ENCODE peak calls at places on chromosomes 6 and 20, in four cellular contexts. One of them, this sample, is unnamed.

GRCh38 chr6:137867685-137868509 is 838 bp downstream of the TNFAIP3 start:
- DNase-seq in breast epithelium: no peak
- DNase-seq in CD8-positive, alpha-beta T cell: peak
- DNase-seq in stomach: peak
- DNase-seq in this sample: peak

GRCh38 chr6:166523782-166524569 is 62.5 kb downstream of the RAMACL start:
- DNase-seq in stomach: no peak
- DNase-seq in breast epithelium: no peak
- DNase-seq in CD8-positive, alpha-beta T cell: no peak
- DNase-seq in this sample: peak

GRCh38 chr6:2026133-2026532 is 219.3 kb downstream of the GMDS start:
- DNase-seq in stomach: no peak
- DNase-seq in breast epithelium: no peak
- DNase-seq in CD8-positive, alpha-beta T cell: no peak
- DNase-seq in this sample: no peak

GRCh38 chr20:51507357-51508036 is 35.0 kb downstream of the NFATC2 start:
- DNase-seq in stomach: no peak
- DNase-seq in breast epithelium: no peak
- DNase-seq in CD8-positive, alpha-beta T cell: no peak
- DNase-seq in this sample: no peak

GRCh38 chr6:123189805-123190204 is 193.8 kb downstream of the CLVS2 start:
- DNase-seq in breast epithelium: no peak
- DNase-seq in CD8-positive, alpha-beta T cell: no peak
- DNase-seq in stomach: no peak
- DNase-seq in this sample: no peak

GRCh38 chr6:135181333-135182119 is 418 bp downstream of the MYB start:
- DNase-seq in CD8-positive, alpha-beta T cell: peak
- DNase-seq in breast epithelium: no peak
- DNase-seq in stomach: no peak
- DNase-seq in this sample: no peak

GRCh38 chr6:139595183-139595582 is 220.7 kb upstream of the CITED2 start:
- DNase-seq in breast epithelium: peak
- DNase-seq in CD8-positive, alpha-beta T cell: no peak
- DNase-seq in stomach: no peak
- DNase-seq in this sample: no peak

GRCh38 chr6:144395014-144395413 is 109.9 kb downstream of the UTRN start:
- DNase-seq in breast epithelium: no peak
- DNase-seq in CD8-positive, alpha-beta T cell: no peak
- DNase-seq in stomach: no peak
- DNase-seq in this sample: no peak

GRCh38 chr6:118746100-118746874 is 94.9 kb upstream of the CEP85L start:
- DNase-seq in stomach: no peak
- DNase-seq in CD8-positive, alpha-beta T cell: no peak
- DNase-seq in breast epithelium: no peak
- DNase-seq in this sample: no peak

GRCh38 chr6:158648682-158649131 is 1.1 kb upstream of the SYTL3 start:
- DNase-seq in breast epithelium: no peak
- DNase-seq in CD8-positive, alpha-beta T cell: no peak
- DNase-seq in stomach: peak
- DNase-seq in this sample: no peak

GRCh38 chr20:16485406-16485805 is 87.8 kb downstream of the KIF16B start:
- DNase-seq in stomach: no peak
- DNase-seq in breast epithelium: no peak
- DNase-seq in CD8-positive, alpha-beta T cell: no peak
- DNase-seq in this sample: no peak

GRCh38 chr6:148414836-148415235 is 72.2 kb downstream of the SASH1 start:
- DNase-seq in CD8-positive, alpha-beta T cell: no peak
- DNase-seq in breast epithelium: no peak
- DNase-seq in stomach: no peak
- DNase-seq in this sample: no peak

GRCh38 chr6:138454976-138455706 is 44.2 kb downstream of the NHSL1 start:
- DNase-seq in stomach: peak
- DNase-seq in CD8-positive, alpha-beta T cell: peak
- DNase-seq in breast epithelium: peak
- DNase-seq in this sample: no peak

DNA sequence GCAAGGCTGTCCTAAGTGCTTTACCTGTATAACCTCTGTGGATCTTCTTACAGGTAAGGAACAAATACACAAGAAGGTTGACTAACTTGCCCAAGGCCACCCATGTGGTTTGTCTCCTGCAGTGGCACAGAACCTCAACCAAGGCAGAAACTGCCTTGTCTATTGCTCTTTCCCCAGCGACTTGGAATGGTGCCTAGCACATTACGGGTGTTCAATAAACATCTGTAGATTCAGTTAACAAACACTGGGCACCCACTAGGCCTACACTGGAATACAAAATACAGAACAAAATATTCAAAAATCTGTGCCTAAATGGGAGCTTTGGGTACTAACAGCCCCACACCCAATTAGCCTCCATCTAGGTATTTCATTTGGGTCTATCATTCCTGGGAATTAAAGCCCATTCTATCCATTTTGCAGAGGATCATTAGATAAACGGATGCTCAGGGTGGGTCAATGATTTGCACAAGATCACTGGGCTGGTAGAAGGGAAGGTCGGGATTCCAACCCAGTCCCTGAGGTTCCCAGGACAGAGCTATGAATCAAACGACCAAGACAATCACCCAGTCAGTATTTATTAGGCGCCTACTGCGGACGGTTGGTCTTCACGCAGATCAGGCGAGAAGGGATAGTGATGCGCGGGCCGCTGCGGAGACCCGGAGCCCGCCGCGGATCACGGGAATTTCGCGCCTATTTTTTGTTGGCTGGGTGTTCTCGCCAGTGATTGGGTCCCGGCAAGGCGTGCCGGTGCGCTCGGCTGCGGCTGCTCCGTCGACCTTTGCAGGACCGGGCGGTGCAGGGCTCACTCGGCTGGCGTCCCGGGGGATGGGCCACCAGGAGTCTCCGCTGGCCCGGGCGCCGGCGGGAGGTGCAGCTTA is at the start of gene STK35:
- DNase-seq in breast epithelium: peak
- DNase-seq in stomach: no peak
- DNase-seq in CD8-positive, alpha-beta T cell: no peak
- DNase-seq in this sample: peak
- TF ChIP-seq CTCF in breast epithelium: no peak
- TF ChIP-seq CTCF in stomach: no peak
- TF ChIP-seq CTCF in CD8-positive, alpha-beta T cell: no peak
- TF ChIP-seq CTCF in this sample: no peak

GRCh38 chr6:91485047-91485446 is 898.2 kb upstream of the MAP3K7 start:
- DNase-seq in CD8-positive, alpha-beta T cell: no peak
- DNase-seq in stomach: no peak
- DNase-seq in breast epithelium: no peak
- DNase-seq in this sample: no peak
- TF ChIP-seq CTCF in CD8-positive, alpha-beta T cell: no peak
- TF ChIP-seq CTCF in stomach: no peak
- TF ChIP-seq CTCF in breast epithelium: no peak
- TF ChIP-seq CTCF in this sample: no peak

DNA sequence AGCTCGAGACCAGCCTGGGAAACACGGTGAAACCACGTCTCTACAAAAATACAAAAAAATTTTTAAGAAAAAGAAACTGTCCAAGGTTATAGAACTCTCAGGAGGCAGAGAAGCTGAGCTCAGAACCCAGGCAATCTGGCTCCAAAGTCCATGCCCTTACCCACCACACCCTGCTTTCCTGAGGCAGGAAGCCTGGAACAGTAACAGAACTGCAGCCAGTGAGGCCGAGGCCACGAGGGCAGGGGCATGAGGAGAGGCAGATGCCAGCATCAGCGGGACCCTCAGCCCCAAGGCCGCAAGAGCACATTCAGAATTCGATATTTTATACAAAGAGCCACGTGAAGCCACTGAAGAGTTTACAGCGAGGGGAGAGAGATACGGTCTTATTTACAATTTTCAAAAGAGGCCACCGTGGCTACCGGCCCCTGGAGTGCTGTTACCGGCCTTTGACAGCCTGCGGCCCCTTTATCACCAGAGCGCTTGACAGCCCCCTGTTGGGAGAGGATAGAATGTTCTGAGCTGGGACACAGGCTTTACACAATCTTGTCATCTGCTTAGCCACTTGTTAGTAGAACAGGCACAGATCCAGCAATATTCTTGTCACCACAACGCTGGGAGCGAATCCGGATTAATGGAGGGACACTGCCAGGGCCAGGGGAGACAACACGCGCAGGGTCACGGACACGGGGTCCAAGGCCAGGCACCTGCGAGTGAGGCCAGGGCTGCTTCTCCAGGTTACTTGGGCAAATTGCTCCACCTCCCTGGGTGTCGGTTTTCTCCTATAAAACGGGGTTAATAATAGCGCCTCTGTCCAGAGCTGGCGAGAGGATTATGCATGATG is 5.6 kb downstream of the SPATA2 start:
- DNase-seq in breast epithelium: no peak
- DNase-seq in CD8-positive, alpha-beta T cell: no peak
- DNase-seq in stomach: no peak
- DNase-seq in this sample: no peak
- TF ChIP-seq CTCF in breast epithelium: no peak
- TF ChIP-seq CTCF in CD8-positive, alpha-beta T cell: no peak
- TF ChIP-seq CTCF in stomach: no peak
- TF ChIP-seq CTCF in this sample: no peak

DNA sequence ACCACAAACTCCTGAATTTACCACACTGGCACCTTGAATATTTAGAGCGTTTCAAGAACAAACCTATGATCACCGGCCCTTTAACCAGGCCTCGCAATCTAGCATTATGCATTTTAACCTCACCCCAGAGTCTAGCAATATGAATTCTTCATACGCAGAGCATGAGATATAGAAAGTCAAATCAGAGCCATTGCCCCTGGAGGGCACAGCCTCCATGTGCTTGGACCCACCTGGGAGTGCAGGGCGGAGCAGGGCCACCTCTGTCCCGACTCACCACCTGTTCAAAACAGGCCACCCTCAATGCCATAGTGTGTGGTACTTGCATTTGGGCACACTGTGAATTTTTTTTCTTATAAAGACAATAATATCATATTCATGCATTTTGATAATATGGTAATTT is 19.5 kb upstream of the AFDN start:
- DNase-seq in CD8-positive, alpha-beta T cell: no peak
- DNase-seq in stomach: no peak
- DNase-seq in breast epithelium: no peak
- DNase-seq in this sample: no peak
- TF ChIP-seq CTCF in CD8-positive, alpha-beta T cell: no peak
- TF ChIP-seq CTCF in stomach: no peak
- TF ChIP-seq CTCF in breast epithelium: no peak
- TF ChIP-seq CTCF in this sample: no peak

GRCh38 chr6:13357551-13358075 is 29.3 kb upstream of the TBC1D7 start:
- DNase-seq in breast epithelium: no peak
- DNase-seq in CD8-positive, alpha-beta T cell: no peak
- DNase-seq in stomach: no peak
- DNase-seq in this sample: no peak
- TF ChIP-seq CTCF in breast epithelium: no peak
- TF ChIP-seq CTCF in CD8-positive, alpha-beta T cell: no peak
- TF ChIP-seq CTCF in stomach: no peak
- TF ChIP-seq CTCF in this sample: no peak

DNA sequence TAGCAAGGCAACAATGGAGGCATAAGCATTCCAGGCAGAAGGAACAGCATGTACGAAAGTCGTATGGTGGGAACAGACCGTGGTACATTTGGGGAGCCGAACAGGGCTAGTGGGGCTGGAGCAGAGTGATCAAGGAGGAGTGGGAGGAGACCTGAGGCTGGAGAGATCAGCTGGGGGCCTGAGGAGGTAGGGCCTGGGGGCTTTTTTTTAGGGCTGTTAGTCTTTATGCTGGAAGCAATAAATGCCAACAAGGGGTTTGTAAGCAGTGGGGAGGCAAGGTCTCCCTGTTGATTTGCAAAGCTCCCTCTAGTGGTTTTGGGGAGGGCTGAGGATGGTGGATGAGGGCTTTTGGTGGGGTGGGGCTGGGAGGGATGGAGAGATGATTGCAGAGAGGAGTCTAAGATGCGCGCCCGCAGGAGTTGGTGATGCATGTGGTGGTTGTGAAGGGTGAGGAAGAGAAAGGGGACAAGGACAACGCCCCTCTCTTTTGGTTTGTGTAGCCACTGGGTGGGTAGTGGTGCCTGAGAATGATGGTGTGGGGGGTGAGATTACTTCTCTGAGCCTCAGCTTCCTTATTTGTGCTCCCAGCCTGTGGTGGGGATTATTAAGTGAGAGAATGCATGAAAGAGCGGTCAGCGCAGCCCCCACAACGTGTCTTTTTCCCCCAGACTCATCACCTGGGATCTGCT is 74.1 kb upstream of the TOX2 start:
- DNase-seq in breast epithelium: no peak
- DNase-seq in stomach: no peak
- DNase-seq in CD8-positive, alpha-beta T cell: peak
- DNase-seq in this sample: no peak
- TF ChIP-seq CTCF in breast epithelium: no peak
- TF ChIP-seq CTCF in stomach: no peak
- TF ChIP-seq CTCF in CD8-positive, alpha-beta T cell: peak
- TF ChIP-seq CTCF in this sample: no peak

GRCh38 chr20:4563534-4563933 is 158.2 kb upstream of the PRND start:
- DNase-seq in stomach: no peak
- DNase-seq in breast epithelium: no peak
- DNase-seq in CD8-positive, alpha-beta T cell: no peak
- DNase-seq in this sample: peak
- TF ChIP-seq CTCF in stomach: no peak
- TF ChIP-seq CTCF in breast epithelium: no peak
- TF ChIP-seq CTCF in CD8-positive, alpha-beta T cell: no peak
- TF ChIP-seq CTCF in this sample: no peak

GRCh38 chr20:62553136-62553837 is 77.5 kb upstream of the GATA5 start:
- DNase-seq in CD8-positive, alpha-beta T cell: no peak
- DNase-seq in stomach: no peak
- DNase-seq in breast epithelium: no peak
- DNase-seq in this sample: no peak
- TF ChIP-seq CTCF in CD8-positive, alpha-beta T cell: no peak
- TF ChIP-seq CTCF in stomach: no peak
- TF ChIP-seq CTCF in breast epithelium: no peak
- TF ChIP-seq CTCF in this sample: no peak

This sample was measured in thyroid gland.